ENCODE peak calls at places on chromosomes 3 and 15, in ten cellular contexts. K is transverse colon, A is foreskin fibroblast, N is epithelial cell of esophagus, R is mucosa of descending colon, P is AG10803, U is stomach, G is NB4, J is Peyer's patch, X is A673. Q is an unnamed sample.

GRCh38 chr3:114624676-114625181 is 330.9 kb downstream of the TIGIT start:
- DNase-seq in G (peak; percentile 6), J (peak; percentile 38), N (peak; percentile 79), K (peak; percentile 74), U (peak; percentile 65), P (peak; percentile 98), R (peak; percentile 71), X (peak; percentile 10), A (peak; percentile 98), Q (no peak)

GRCh38 chr15:86362556-86362955 is 282.9 kb downstream of the AGBL1 start:
- DNase-seq in A (no peak), U (no peak), R (no peak), K (no peak), X (no peak), P (peak; percentile 2), J (no peak), G (peak; percentile 2), N (peak; percentile 99), Q (no peak)

GRCh38 chr3:98893740-98894139 is 7.8 kb downstream of the DCBLD2 start:
- DNase-seq in G (no peak), K (no peak), U (no peak), R (peak; percentile 4), J (no peak), P (no peak), A (no peak), N (no peak), X (peak; percentile 63), Q (no peak)

GRCh38 chr3:115227461-115227860 is 80.4 kb upstream of the ZBTB20 start:
- DNase-seq in J (no peak), X (no peak), G (no peak), P (peak; percentile 50), U (no peak), K (no peak), R (no peak), A (peak; percentile 60), N (no peak), Q (no peak)

GRCh38 chr3:98770261-98771039 is 7.3 kb downstream of the ST3GAL6 start:
- DNase-seq in G (no peak), X (no peak), A (no peak), U (peak; percentile 69), J (no peak), P (no peak), R (peak; percentile 24), N (peak; percentile 76), K (peak; percentile 53), Q (no peak)

GRCh38 chr3:59052803-59053411 is 3.1 kb upstream of the CFAP20DC start:
- DNase-seq in X (peak; percentile 26), P (peak; percentile 52), J (no peak), G (peak; percentile 25), R (peak; percentile 45), K (no peak), N (peak; percentile 64), U (no peak), A (peak; percentile 41), Q (no peak)

GRCh38 chr3:136305879-136306278 is 55.7 kb downstream of the PCCB start:
- DNase-seq in G (peak; percentile 30), U (no peak), J (no peak), R (no peak), X (peak; percentile 39), P (peak; percentile 52), K (no peak), A (no peak), N (peak; percentile 63), Q (no peak)

GRCh38 chr3:32297366-32297765 is 58.9 kb downstream of the CMTM8 start:
- DNase-seq in P (no peak), J (no peak), G (peak; percentile 26), A (no peak), K (no peak), X (no peak), U (no peak), N (no peak), R (no peak), Q (peak; percentile 15)

GRCh38 chr3:74883690-74884089 is 269.2 kb upstream of the CNTN3 start:
- DNase-seq in R (peak; percentile 2), A (peak; percentile 3), P (peak; percentile 45), J (no peak), N (peak; percentile 15), X (peak; percentile 10), G (peak; percentile 11), K (no peak), U (no peak), Q (no peak)

GRCh38 chr15:30783019-30783418 is 120.7 kb upstream of the FAN1 start:
- DNase-seq in J (no peak), N (no peak), R (no peak), U (no peak), X (no peak), A (no peak), P (no peak), G (no peak), K (no peak), Q (no peak)

GRCh38 chr3:10228248-10228950 is 19.9 kb upstream of the TATDN2 start:
- DNase-seq in R (no peak), X (no peak), J (no peak), A (no peak), K (no peak), P (no peak), U (no peak), N (peak; percentile 61), G (peak; percentile 91), Q (no peak)

GRCh38 chr15:101000271-101000681 is 81.1 kb downstream of the LRRK1 start:
- DNase-seq in G (no peak), U (no peak), R (no peak), A (peak; percentile 34), P (peak; percentile 43), K (no peak), N (no peak), X (no peak), J (no peak), Q (no peak)

GRCh38 chr3:185655426-185656320 is 69.6 kb downstream of the SENP2 start:
- DNase-seq in U (no peak), P (no peak), J (no peak), R (no peak), X (no peak), G (no peak), A (no peak), N (no peak), K (no peak), Q (no peak)

GRCh38 chr3:105584351-105584790 is 217.7 kb downstream of the ALCAM start:
- DNase-seq in J (no peak), K (no peak), X (no peak), P (peak; percentile 28), R (no peak), A (no peak), G (no peak), U (no peak), N (peak; percentile 57), Q (no peak)

GRCh38 chr3:1190576-1190975 is 97.8 kb downstream of the CNTN6 start:
- DNase-seq in A (no peak), J (no peak), P (peak; percentile 8), G (no peak), X (no peak), K (no peak), U (no peak), N (no peak), R (no peak), Q (no peak)

GRCh38 chr3:134018406-134018805 is 11.3 kb downstream of the SLCO2A1 start:
- DNase-seq in J (no peak), U (no peak), A (no peak), K (no peak), G (no peak), N (no peak), P (no peak), X (no peak), R (no peak), Q (no peak)

GRCh38 chr3:139846729-139847128 is 88.3 kb upstream of the CLSTN2 start:
- DNase-seq in R (no peak), U (no peak), J (no peak), A (no peak), K (no peak), G (no peak), P (no peak), N (no peak), X (no peak), Q (no peak)

DNA sequence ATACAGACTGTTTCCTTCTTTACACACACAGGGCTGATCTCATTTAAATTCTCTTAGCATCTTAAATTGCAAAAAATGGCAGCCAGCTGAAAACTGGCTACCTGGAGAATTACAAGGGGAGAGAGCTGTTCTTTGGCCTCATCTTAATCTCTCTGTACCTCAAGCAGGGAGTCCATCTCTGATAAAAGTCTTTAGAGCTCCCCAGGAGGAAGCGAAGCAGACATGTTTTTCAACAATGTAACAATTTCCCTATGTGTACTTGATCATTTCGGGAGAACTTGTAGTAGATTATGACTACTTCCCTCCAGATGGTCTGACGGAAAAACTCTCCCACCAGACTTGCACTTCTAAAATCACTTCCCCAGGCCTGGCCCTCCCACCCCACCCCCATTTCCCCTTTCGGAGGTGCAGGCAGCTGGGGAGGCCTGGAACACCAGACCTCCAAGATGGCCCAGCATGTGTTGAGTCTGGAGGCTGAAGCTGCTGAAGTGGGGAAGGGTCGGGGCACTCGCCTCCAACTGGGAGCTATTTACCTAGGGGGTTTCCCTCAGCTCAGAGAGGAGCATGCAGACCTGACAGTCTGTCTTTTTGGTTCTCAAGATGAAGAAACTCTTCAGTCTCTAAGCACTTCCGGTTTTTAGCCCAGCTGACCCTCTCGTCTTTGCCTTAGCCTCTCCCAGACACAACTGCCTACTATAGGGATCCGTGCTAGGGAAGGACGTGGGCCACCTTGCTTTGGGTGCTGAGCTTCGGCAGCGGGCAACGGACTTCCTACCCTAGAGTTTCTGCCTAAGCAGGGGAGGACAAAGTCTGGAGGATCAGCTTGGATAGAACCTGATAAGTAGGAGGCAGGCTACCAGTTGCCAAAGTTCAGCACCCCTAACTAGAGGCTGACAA is 164.0 kb upstream of the TBL1XR1 start:
- DNase-seq in U (no peak), A (no peak), K (no peak), X (no peak), P (no peak), J (peak; percentile 42), R (no peak), G (peak; percentile 79), N (no peak), Q (no peak)
- H3K4me3 ChIP-seq in U (no peak overlapping the region), A (no peak overlapping the region), K (no peak overlapping the region), X (no peak overlapping the region), P (no peak overlapping the region), J (no peak overlapping the region), R (no peak overlapping the region), G (no peak overlapping the region), N (no peak overlapping the region), Q (peak overlapping the region; percentile 79)

GRCh38 chr3:50319181-50319871 is 3.2 kb downstream of the HYAL2 start:
- DNase-seq in G (no peak), N (no peak), A (no peak), X (no peak), K (no peak), U (no peak), P (no peak), J (no peak), R (no peak), Q (no peak)
- H3K4me3 ChIP-seq in G (no peak overlapping the region), N (no peak overlapping the region), A (no peak overlapping the region), X (no peak overlapping the region), K (no peak overlapping the region), U (peak overlapping the region; percentile 88), P (no peak overlapping the region), J (peak overlapping the region; percentile 77), R (no peak overlapping the region), Q (no peak overlapping the region)

GRCh38 chr15:96746621-96747155 is 416.2 kb downstream of the NR2F2 start:
- DNase-seq in R (no peak), X (peak; percentile 83), G (no peak), P (no peak), U (no peak), J (no peak), A (no peak), K (no peak), N (no peak), Q (no peak)
- H3K4me3 ChIP-seq in R (no peak overlapping the region), X (no peak overlapping the region), G (no peak overlapping the region), P (no peak overlapping the region), U (no peak overlapping the region), J (no peak overlapping the region), A (no peak overlapping the region), K (no peak overlapping the region), N (no peak overlapping the region), Q (no peak overlapping the region)

GRCh38 chr15:70470556-70471191 is 292.7 kb downstream of the UACA start:
- DNase-seq in N (no peak), G (no peak), K (no peak), R (no peak), J (no peak), U (no peak), X (no peak), A (no peak), P (no peak), Q (no peak)
- H3K4me3 ChIP-seq in N (no peak overlapping the region), G (no peak overlapping the region), K (no peak overlapping the region), R (no peak overlapping the region), J (no peak overlapping the region), U (no peak overlapping the region), X (no peak overlapping the region), A (no peak overlapping the region), P (no peak overlapping the region), Q (no peak overlapping the region)

Q was measured in CD8-positive, alpha-beta memory T cell.